ENCODE peak calls at places on chromosomes 5 and 9, in seven cellular contexts. C is effector memory CD8-positive, alpha-beta T cell; L is anterior cingulate cortex; S is ACHN; R is fibroblast of mammary gland; F is bronchial epithelial cell; W is HCEC 1CT. J is an unnamed sample.

GRCh38 chr9:73780916-73781315 is 629.3 kb downstream of the ANXA1 start:
- DNase-seq in W (peak; percentile 99), R (peak; percentile 98), F (peak; percentile 95), C (no peak), L (no peak), S (peak; percentile 78), J (no peak)

GRCh38 chr9:34986541-34987047 is 3.0 kb upstream of the DNAJB5 start:
- DNase-seq in R (no peak), F (peak; percentile 91), C (peak; percentile 37), L (peak; percentile 16), W (no peak), S (no peak), J (peak; percentile 72)

GRCh38 chr5:149317281-149318048 is 27.8 kb upstream of the GRPEL2 start:
- DNase-seq in R (peak; percentile 58), F (peak; percentile 40), W (peak; percentile 47), L (no peak), S (peak; percentile 41), C (peak; percentile 23), J (peak; percentile 48)

GRCh38 chr5:38265546-38266179 is 7.3 kb downstream of the EGFLAM start:
- DNase-seq in R (peak; percentile 48), W (peak; percentile 25), S (peak; percentile 49), L (no peak), F (peak; percentile 40), C (peak; percentile 4), J (no peak)

GRCh38 chr9:69996947-69997346 is 46.7 kb upstream of the MAMDC2 start:
- DNase-seq in S (no peak), W (peak; percentile 43), R (peak; percentile 82), F (peak; percentile 18), C (no peak), L (no peak), J (no peak)

GRCh38 chr9:73981405-73981804 is 515.7 kb upstream of the RORB start:
- DNase-seq in R (no peak), W (no peak), F (no peak), S (no peak), L (no peak), C (no peak), J (no peak)

GRCh38 chr5:6282360-6282759 is 96.0 kb downstream of the MED10 start:
- DNase-seq in F (no peak), C (no peak), L (no peak), R (no peak), S (no peak), W (no peak), J (no peak)

GRCh38 chr9:94156549-94157407 is 72.5 kb downstream of the PTPDC1 start:
- DNase-seq in S (no peak), W (no peak), C (no peak), R (peak; percentile 81), F (peak; percentile 71), L (no peak), J (no peak)

GRCh38 chr5:68114641-68115040 is 100.9 kb upstream of the PIK3R1 start:
- DNase-seq in S (no peak), L (no peak), W (peak; percentile 93), F (peak; percentile 41), R (peak; percentile 95), C (no peak), J (no peak)